ENCODE peak calls at places on chromosome 18, in ten cellular contexts. R is BE2C; F is foreskin fibroblast; Y is tibial nerve; I is kidney epithelial cell; S is mucosa of descending colon; D is CD8-positive, alpha-beta T cell; Q is GM12864; Z is CD4-positive, alpha-beta T cell; A is hepatocyte. H is an unnamed sample.

GRCh38 chr18:35525795-35526475 is 28.2 kb upstream of the INO80C start:
- DNase-seq in R (no peak), I (no peak), Q (no peak), F (no peak), S (no peak), D (no peak), A (no peak), Z (no peak), Y (no peak), H (no peak)

GRCh38 chr18:35971661-35972196 is 750 bp upstream of the RMP24 start:
- DNase-seq in Y (no peak), A (peak; percentile 13), D (no peak), S (no peak), I (no peak), R (no peak), F (no peak), Q (no peak), Z (no peak), H (no peak)

GRCh38 chr18:75204978-75205759 is 3.8 kb downstream of the PTGR3 start:
- DNase-seq in A (no peak), Z (no peak), I (no peak), F (peak; percentile 57), R (no peak), Y (no peak), S (no peak), D (no peak), Q (no peak), H (peak; percentile 28)

GRCh38 chr18:28147674-28148171 is 29.2 kb downstream of the CDH2 start:
- DNase-seq in F (no peak), Y (no peak), I (no peak), Z (no peak), D (no peak), S (no peak), A (peak; percentile 39), R (no peak), Q (no peak), H (no peak)

GRCh38 chr18:55982992-55983391 is 395.0 kb upstream of the TCF4 start:
- DNase-seq in Q (no peak), A (no peak), I (no peak), F (peak; percentile 18), Y (no peak), R (peak; percentile 18), Z (no peak), S (no peak), D (no peak), H (no peak)

GRCh38 chr18:13369756-13370510 is 151.4 kb downstream of the LDLRAD4 start:
- DNase-seq in Y (no peak), R (peak; percentile 70), D (no peak), Z (no peak), A (peak; percentile 59), F (no peak), I (peak; percentile 66), S (peak; percentile 88), Q (no peak), H (no peak)

GRCh38 chr18:31990823-31991222 is 27.8 kb upstream of the RNF125 start:
- DNase-seq in I (no peak), A (no peak), F (no peak), S (no peak), Z (no peak), Y (no peak), R (no peak), D (no peak), Q (peak; percentile 31), H (no peak)

GRCh38 chr18:26703170-26703933 is 155.0 kb upstream of the KCTD1 start:
- DNase-seq in I (no peak), R (no peak), Z (no peak), Y (no peak), F (no peak), D (no peak), A (peak; percentile 16), S (peak; percentile 69), Q (no peak), H (no peak)

GRCh38 chr18:2104620-2105462 is 466.5 kb downstream of the METTL4 start:
- DNase-seq in Y (no peak), D (no peak), A (peak; percentile 56), F (peak; percentile 72), R (peak; percentile 43), S (peak; percentile 67), Z (peak; percentile 18), I (no peak), Q (no peak), H (peak; percentile 62)

GRCh38 chr18:54845788-54846187 is 17.5 kb downstream of the RAB27B start:
- DNase-seq in R (no peak), S (no peak), Z (no peak), I (no peak), Q (no peak), D (no peak), A (no peak), Y (no peak), F (peak; percentile 59), H (no peak)

GRCh38 chr18:10188971-10189810 is 265.2 kb upstream of the APCDD1 start:
- DNase-seq in D (no peak), I (no peak), Y (no peak), A (no peak), Z (no peak), Q (no peak), S (no peak), F (no peak), R (no peak), H (no peak)
- TF ChIP-seq CTCF in D (no peak), I (no peak), Y (no peak), A (no peak), Z (no peak), Q (no peak), S (no peak), F (no peak), R (no peak), H (no peak)

DNA sequence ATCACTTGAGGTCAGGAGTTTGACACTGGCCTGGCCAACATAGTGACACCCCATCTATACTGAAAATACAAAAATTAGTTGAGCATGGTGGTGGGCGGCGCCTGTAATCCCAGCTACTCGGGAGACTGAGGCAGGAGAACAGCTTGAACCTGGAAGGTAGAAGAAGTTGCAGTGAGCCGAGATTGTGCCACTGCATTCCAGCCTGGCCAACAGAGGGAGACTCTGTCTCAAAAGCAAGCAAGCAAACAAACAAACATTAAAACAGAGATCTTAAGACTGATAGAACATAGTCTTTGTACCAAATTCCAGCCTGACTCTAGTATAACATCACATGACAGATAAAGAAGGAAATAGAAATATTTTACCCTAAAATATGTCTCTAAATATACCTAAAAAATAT is 168.1 kb downstream of the PTPRM start:
- DNase-seq in R (no peak), Q (no peak), Z (no peak), I (no peak), A (no peak), D (no peak), S (no peak), F (no peak), Y (no peak), H (no peak)
- TF ChIP-seq CTCF in R (no peak), Q (no peak), Z (no peak), I (peak; percentile 19), A (peak; percentile 42), D (no peak), S (no peak), F (peak; percentile 41), Y (no peak), H (no peak)

DNA sequence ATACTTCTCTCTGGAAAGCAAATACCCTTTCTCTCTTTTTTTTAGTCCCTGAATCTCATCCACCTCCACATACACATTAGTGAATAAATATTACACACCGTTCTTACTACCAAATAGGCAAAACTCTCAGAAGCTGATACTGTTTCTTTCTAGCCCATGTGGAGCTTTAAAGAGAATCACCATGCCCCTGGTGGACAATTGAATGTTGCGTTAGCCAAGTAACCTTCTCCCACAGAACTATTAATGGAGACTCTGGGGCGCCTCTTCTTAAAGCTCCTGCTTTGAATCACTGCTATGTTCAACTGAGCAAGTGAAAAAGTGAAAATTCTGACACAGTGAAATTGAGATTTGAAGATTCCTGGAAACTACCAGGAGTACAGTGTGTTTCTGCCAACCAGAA is 522.8 kb upstream of the CDH7 start:
- DNase-seq in A (no peak), Q (no peak), I (no peak), F (no peak), Z (no peak), Y (no peak), R (no peak), D (no peak), S (no peak), H (no peak)
- TF ChIP-seq CTCF in A (no peak), Q (no peak), I (peak; percentile 5), F (no peak), Z (no peak), Y (no peak), R (peak; percentile 34), D (no peak), S (no peak), H (no peak)

DNA sequence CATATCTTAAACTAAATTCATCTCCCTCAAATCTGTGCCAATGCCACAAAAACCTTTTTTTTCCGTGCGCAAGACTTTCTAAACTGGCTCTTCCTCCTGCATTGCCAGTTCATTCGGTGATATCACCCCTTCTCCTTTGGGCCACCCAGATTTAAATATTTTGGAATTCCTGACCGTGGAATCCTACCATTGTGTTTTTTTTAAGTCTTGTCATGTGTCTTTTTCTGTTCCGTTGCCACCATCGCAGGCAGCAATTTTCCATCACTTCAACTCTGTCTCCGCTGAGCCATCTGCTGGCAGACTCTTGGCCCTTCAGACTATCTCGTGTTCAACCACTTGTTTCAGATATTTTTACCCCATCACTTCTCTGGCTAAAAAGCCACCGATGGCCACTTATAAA is 76.9 kb upstream of the ZNF532 start:
- DNase-seq in Q (no peak), D (no peak), F (no peak), S (no peak), I (no peak), A (no peak), R (no peak), Y (no peak), Z (no peak), H (no peak)
- TF ChIP-seq CTCF in Q (no peak), D (no peak), F (no peak), S (no peak), I (no peak), A (no peak), R (no peak), Y (no peak), Z (no peak), H (no peak)

GRCh38 chr18:37332764-37333420 is 232.7 kb downstream of the CELF4 start:
- DNase-seq in S (no peak), R (no peak), Z (no peak), Y (no peak), A (no peak), Q (no peak), I (no peak), F (no peak), D (no peak), H (no peak)
- TF ChIP-seq CTCF in S (no peak), R (no peak), Z (no peak), Y (no peak), A (no peak), Q (no peak), I (no peak), F (no peak), D (no peak), H (no peak)